ENCODE peak calls at places on chromosomes 11 and 22, in eight cellular contexts. Q is activated naive CD4-positive, alpha-beta T cell; U is upper lobe of right lung; H is NCI-H1105 treated with DMSO at 0.1 percent for 48 hours; Z is cardiac fibroblast; G is activated T-cell treated with anti-CD3 and anti-CD28 coated beads, Interleukin-2, amount 50 U/mL, for 48 hours; R is T follicular helper cell; V is T-cell. C is an unnamed sample.

GRCh38 chr11:119700536-119701346 is 28.3 kb downstream of the NECTIN1 start:
- DNase-seq in Q (no peak), U (peak), H (no peak), Z (no peak), G (no peak), R (no peak), V (no peak), C (no peak)

GRCh38 chr22:35150163-35151107 is 84.5 kb downstream of the ISX start:
- DNase-seq in Q (peak), U (peak), H (peak), Z (peak), G (peak), R (peak), V (peak), C (peak)

GRCh38 chr11:2525166-2525861 is 80.5 kb downstream of the KCNQ1 start:
- DNase-seq in Q (no peak), U (peak), H (no peak), Z (no peak), G (no peak), R (no peak), V (no peak), C (no peak)

GRCh38 chr11:20156280-20156875 is 3.9 kb downstream of the DBX1 start:
- DNase-seq in Q (no peak), U (no peak), H (peak), Z (no peak), G (peak), R (peak), V (peak), C (peak)

GRCh38 chr22:35705141-35705540 is 12.5 kb upstream of the APOL5 start:
- DNase-seq in Q (no peak), U (no peak), H (no peak), Z (peak), G (no peak), R (no peak), V (no peak), C (no peak)

GRCh38 chr22:36281726-36282077 is 28.8 kb downstream of the APOL1 start:
- DNase-seq in Q (no peak), U (peak), H (no peak), Z (no peak), G (no peak), R (no peak), V (no peak), C (no peak)

GRCh38 chr11:8223513-8223899 is 40.2 kb downstream of the LMO1 start:
- DNase-seq in Q (no peak), U (peak), H (no peak), Z (peak), G (peak), R (no peak), V (no peak), C (no peak)

GRCh38 chr11:128323381-128323780 is 264.0 kb downstream of the ETS1 start:
- DNase-seq in Q (no peak), U (no peak), H (no peak), Z (peak), G (peak), R (no peak), V (peak), C (no peak)

GRCh38 chr11:106656646-106657045 is 361.6 kb downstream of the GUCY1A2 start:
- DNase-seq in Q (no peak), U (no peak), H (no peak), Z (no peak), G (no peak), R (no peak), V (no peak), C (no peak)

GRCh38 chr11:133887692-133888332 is 42.5 kb upstream of the SPATA19 start:
- DNase-seq in Q (no peak), U (no peak), H (no peak), Z (no peak), G (no peak), R (no peak), V (no peak), C (no peak)

GRCh38 chr11:2890466-2891241 is 5.1 kb upstream of the CDKN1C start:
- DNase-seq in Q (no peak), U (peak), H (no peak), Z (peak), G (no peak), R (no peak), V (no peak), C (peak)

GRCh38 chr22:37474447-37475090 is 11.6 kb downstream of the MFNG start:
- DNase-seq in Q (no peak), U (no peak), H (no peak), Z (no peak), G (no peak), R (no peak), V (no peak), C (no peak)

GRCh38 chr11:73784080-73784634 is 3.5 kb upstream of the MRPL48 start:
- DNase-seq in Q (no peak), U (no peak), H (no peak), Z (no peak), G (no peak), R (no peak), V (no peak), C (no peak)

GRCh38 chr11:132024587-132025295 is 654.3 kb downstream of the NTM start:
- DNase-seq in Q (no peak), U (no peak), H (no peak), Z (peak), G (no peak), R (no peak), V (no peak), C (no peak)

GRCh38 chr11:60315866-60316265 is 11.2 kb upstream of the MS4A6E start:
- DNase-seq in Q (no peak), U (no peak), H (no peak), Z (peak), G (no peak), R (no peak), V (no peak), C (no peak)

GRCh38 chr11:77771135-77771534 is 49.4 kb downstream of the RSF1 start:
- DNase-seq in Q (no peak), U (no peak), H (no peak), Z (peak), G (no peak), R (no peak), V (no peak), C (no peak)

GRCh38 chr11:16782226-16782919 is 43.9 kb downstream of the C11orf58 start:
- DNase-seq in Q (no peak), U (peak), H (no peak), Z (no peak), G (no peak), R (no peak), V (no peak), C (no peak)

GRCh38 chr22:23263651-23264555 is 83.6 kb downstream of the BCR start:
- DNase-seq in Q (no peak), U (no peak), H (no peak), Z (no peak), G (peak), R (no peak), V (peak), C (no peak)

GRCh38 chr22:39620924-39621690 is 50.6 kb downstream of the CACNA1I start:
- DNase-seq in Q (no peak), U (no peak), H (no peak), Z (no peak), G (no peak), R (no peak), V (no peak), C (no peak)

GRCh38 chr11:103935219-103935618 is 101.2 kb upstream of the DDI1 start:
- DNase-seq in Q (no peak), U (no peak), H (no peak), Z (no peak), G (no peak), R (no peak), V (no peak), C (no peak)

GRCh38 chr22:46085831-46086576 is 64.3 kb upstream of the PPARA start:
- DNase-seq in Q (no peak), U (peak), H (no peak), Z (peak), G (no peak), R (no peak), V (no peak), C (no peak)

GRCh38 chr22:49235463-49236300 is 592.0 kb downstream of the BRD1 start:
- DNase-seq in Q (no peak), U (no peak), H (peak), Z (no peak), G (no peak), R (no peak), V (no peak), C (peak)

GRCh38 chr11:57514538-57515331 is 767 bp downstream of the SLC43A1 start:
- DNase-seq in Q (no peak), U (peak), H (peak), Z (peak), G (peak), R (peak), V (peak), C (no peak)

GRCh38 chr11:112352907-112353306 is 92.2 kb upstream of the PLET1 start:
- DNase-seq in Q (no peak), U (no peak), H (no peak), Z (no peak), G (no peak), R (no peak), V (no peak), C (no peak)

GRCh38 chr11:12694182-12694531 is 19.9 kb downstream of the TEAD1 start:
- DNase-seq in Q (no peak), U (no peak), H (no peak), Z (peak), G (no peak), R (no peak), V (no peak), C (no peak)

GRCh38 chr11:709109-709997 is 3.3 kb downstream of the EPS8L2 start:
- DNase-seq in Q (no peak), U (no peak), H (no peak), Z (no peak), G (no peak), R (no peak), V (no peak), C (no peak)

GRCh38 chr11:63536669-63537292 is at the start of gene PLAAT4:
- DNase-seq in Q (no peak), U (no peak), H (no peak), Z (peak), G (peak), R (peak), V (peak), C (no peak)

GRCh38 chr11:45180888-45181594 is 34.6 kb downstream of the PRDM11 start:
- DNase-seq in Q (no peak), U (peak), H (peak), Z (peak), G (peak), R (no peak), V (no peak), C (no peak)

GRCh38 chr22:26529345-26529744 is 17.1 kb upstream of the TFIP11 start:
- DNase-seq in Q (no peak), U (peak), H (no peak), Z (peak), G (no peak), R (no peak), V (no peak), C (no peak)

GRCh38 chr11:95245038-95245437 is 14.0 kb upstream of the SESN3 start:
- DNase-seq in Q (no peak), U (no peak), H (no peak), Z (peak), G (no peak), R (no peak), V (no peak), C (no peak)

GRCh38 chr11:117816151-117816741 is 8.3 kb downstream of the FXYD2 start:
- DNase-seq in Q (no peak), U (no peak), H (no peak), Z (peak), G (no peak), R (no peak), V (no peak), C (no peak)

GRCh38 chr22:17035246-17035645 is 27.2 kb upstream of the GAB4 start:
- DNase-seq in Q (no peak), U (no peak), H (no peak), Z (no peak), G (no peak), R (no peak), V (no peak), C (no peak)

GRCh38 chr11:72838691-72839305 is 24.6 kb downstream of the ATG16L2 start:
- DNase-seq in Q (no peak), U (no peak), H (no peak), Z (no peak), G (no peak), R (no peak), V (no peak), C (no peak)

GRCh38 chr22:20857838-20858614 is 585 bp downstream of the PI4KA start:
- DNase-seq in Q (peak), U (peak), H (peak), Z (peak), G (peak), R (peak), V (peak), C (peak)

C was measured in NCI-H1436.